ENCODE peak calls at places on chromosomes 4 and X, in nine cellular contexts. A, P, J, N, I, E, K, B and U are unnamed samples.

GRCh38 chrX:11967986-11968385 is 170.3 kb upstream of the FRMPD4 start:
- DNase-seq in A (no peak), P (no peak), J (peak), N (no peak), I (no peak), E (no peak), K (no peak), B (no peak), U (peak)

GRCh38 chrX:111447298-111447697 is 35.3 kb upstream of the DCX start:
- DNase-seq in A (no peak), P (peak), J (peak), N (no peak), I (peak), E (peak), K (no peak), B (no peak), U (peak)

GRCh38 chrX:29299689-29300088 is 712.4 kb downstream of the IL1RAPL1 start:
- DNase-seq in A (peak), P (peak), J (no peak), N (no peak), I (no peak), E (no peak), K (no peak), B (no peak), U (peak)

GRCh38 chr4:53855886-53856260 is 208.5 kb downstream of the CHIC2 start:
- DNase-seq in A (no peak), P (no peak), J (peak), N (peak), I (no peak), E (no peak), K (no peak), B (no peak), U (no peak)

GRCh38 chrX:23003121-23003520 is 3.4 kb downstream of the DDX53 start:
- DNase-seq in A (no peak), P (no peak), J (peak), N (peak), I (no peak), E (no peak), K (no peak), B (no peak), U (no peak)

GRCh38 chr4:181261279-181261678 is 981.9 kb upstream of the TENM3 start:
- DNase-seq in A (no peak), P (peak), J (no peak), N (peak), I (peak), E (no peak), K (no peak), B (no peak), U (peak)

GRCh38 chr4:54683616-54684346 is 26.0 kb downstream of the KIT start:
- DNase-seq in A (no peak), P (peak), J (peak), N (peak), I (peak), E (no peak), K (no peak), B (no peak), U (no peak)

GRCh38 chr4:143616771-143617170 is 83.7 kb downstream of the FREM3 start:
- DNase-seq in A (peak), P (no peak), J (peak), N (peak), I (no peak), E (no peak), K (no peak), B (no peak), U (no peak)

GRCh38 chrX:134537179-134537945 is 77.4 kb downstream of the HPRT1 start:
- DNase-seq in A (no peak), P (no peak), J (peak), N (peak), I (no peak), E (no peak), K (no peak), B (no peak), U (no peak)

GRCh38 chrX:49754238-49754857 is 58.6 kb upstream of the PAGE1 start:
- DNase-seq in A (peak), P (peak), J (peak), N (peak), I (peak), E (no peak), K (no peak), B (peak), U (peak)

GRCh38 chr4:31580843-31581242 is 860.7 kb downstream of the PCDH7 start:
- DNase-seq in A (no peak), P (no peak), J (no peak), N (no peak), I (no peak), E (no peak), K (no peak), B (no peak), U (no peak)

GRCh38 chr4:128159967-128160366 is 98.9 kb downstream of the LARP1B start:
- DNase-seq in A (peak), P (no peak), J (peak), N (peak), I (no peak), E (no peak), K (no peak), B (peak), U (no peak)

GRCh38 chr4:159016527-159017137 is 86.2 kb upstream of the RAPGEF2 start:
- DNase-seq in A (no peak), P (no peak), J (peak), N (no peak), I (peak), E (no peak), K (peak), B (no peak), U (no peak)

GRCh38 chrX:100089724-100090123 is 320.3 kb downstream of the PCDH19 start:
- DNase-seq in A (no peak), P (no peak), J (no peak), N (no peak), I (no peak), E (no peak), K (no peak), B (no peak), U (no peak)

GRCh38 chr4:107094332-107094731 is 58.2 kb upstream of the DKK2 start:
- DNase-seq in A (peak), P (peak), J (peak), N (peak), I (peak), E (no peak), K (no peak), B (peak), U (no peak)

GRCh38 chrX:7159132-7159861 is 11.3 kb upstream of the PUDP start:
- DNase-seq in A (no peak), P (no peak), J (peak), N (peak), I (no peak), E (no peak), K (no peak), B (no peak), U (no peak)

GRCh38 chrX:50495616-50496015 is 25.0 kb upstream of the DGKK start:
- DNase-seq in A (no peak), P (no peak), J (peak), N (no peak), I (no peak), E (no peak), K (no peak), B (no peak), U (no peak)

GRCh38 chr4:3414421-3415279 is 27.1 kb upstream of the HGFAC start:
- DNase-seq in A (no peak), P (no peak), J (no peak), N (no peak), I (peak), E (no peak), K (peak), B (no peak), U (no peak)

GRCh38 chr4:111961806-111962205 is 183.4 kb upstream of the FAM241A start:
- DNase-seq in A (no peak), P (no peak), J (no peak), N (peak), I (no peak), E (no peak), K (no peak), B (no peak), U (no peak)

GRCh38 chr4:129453524-129453923 is 357.6 kb downstream of the C4orf33 start:
- DNase-seq in A (no peak), P (no peak), J (no peak), N (no peak), I (no peak), E (peak), K (no peak), B (no peak), U (no peak)

GRCh38 chr4:6019316-6020263 is 1.4 kb upstream of the C4orf50 start:
- DNase-seq in A (peak), P (peak), J (peak), N (peak), I (peak), E (peak), K (peak), B (peak), U (no peak)

GRCh38 chrX:136147320-136147901 is at the start of gene FHL1:
- DNase-seq in A (no peak), P (no peak), J (no peak), N (no peak), I (peak), E (no peak), K (peak), B (no peak), U (peak)

GRCh38 chrX:40106677-40107290 is 9.0 kb upstream of the BCOR start:
- DNase-seq in A (no peak), P (no peak), J (no peak), N (no peak), I (no peak), E (no peak), K (no peak), B (no peak), U (no peak)

GRCh38 chr4:107721436-107722090 is 1.5 kb upstream of the PAPSS1 start:
- DNase-seq in A (no peak), P (no peak), J (no peak), N (no peak), I (peak), E (no peak), K (no peak), B (no peak), U (no peak)

GRCh38 chrX:52213276-52213675 is 28.6 kb downstream of the MAGED4 start:
- DNase-seq in A (no peak), P (no peak), J (no peak), N (no peak), I (no peak), E (no peak), K (no peak), B (no peak), U (no peak)

GRCh38 chr4:73507541-73507940 is 26.0 kb downstream of the AFM start:
- DNase-seq in A (no peak), P (no peak), J (no peak), N (no peak), I (no peak), E (no peak), K (no peak), B (no peak), U (no peak)